ENCODE peak calls at places on chromosomes 12 and 14, in six cellular contexts. C is AG04450; E is HFF-Myc; D is CD8-positive, alpha-beta memory T cell; H is Caco-2; N is astrocyte of the spinal cord. W is an unnamed sample.
A peak's percentile ranks its signal among the peaks of the same experiment; 100 is the strongest.

GRCh38 chr12:67394600-67394999 is 125.4 kb downstream of the CAND1 start:
- DNase-seq in C (peak; percentile 18), E (no peak), D (no peak), H (no peak), N (peak; percentile 83), W (peak; percentile 64)

GRCh38 chr14:63966407-63966806 is 113.6 kb downstream of the SYNE2 start:
- DNase-seq in C (no peak), E (no peak), D (no peak), H (no peak), N (no peak), W (no peak)

GRCh38 chr12:75481774-75482173 is 1.2 kb downstream of the GLIPR1 start:
- DNase-seq in C (no peak), E (peak; percentile 36), D (no peak), H (no peak), N (peak; percentile 74), W (peak; percentile 54)

GRCh38 chr12:806116-806805 is 53.9 kb downstream of the WNK1 start:
- DNase-seq in C (no peak), E (no peak), D (no peak), H (no peak), N (no peak), W (no peak)

GRCh38 chr12:51475543-51475942 is 50.9 kb downstream of the SLC4A8 start:
- DNase-seq in C (no peak), E (no peak), D (no peak), H (no peak), N (no peak), W (no peak)

GRCh38 chr12:132159555-132160003 is 15.3 kb downstream of the NOC4L start:
- DNase-seq in C (no peak), E (no peak), D (peak; percentile 38), H (no peak), N (no peak), W (no peak)

GRCh38 chr12:19778822-19779221 is 339.5 kb downstream of the AEBP2 start:
- DNase-seq in C (no peak), E (no peak), D (no peak), H (no peak), N (no peak), W (no peak)

GRCh38 chr12:79367016-79367575 is 323.7 kb downstream of the PAWR start:
- DNase-seq in C (no peak), E (no peak), D (no peak), H (no peak), N (no peak), W (no peak)

GRCh38 chr14:89337912-89338311 is 79.1 kb downstream of the FOXN3 start:
- DNase-seq in C (no peak), E (no peak), D (no peak), H (peak; percentile 13), N (no peak), W (no peak)

GRCh38 chr14:32329146-32329545 is at the start of gene AKAP6:
- DNase-seq in C (no peak), E (no peak), D (no peak), H (no peak), N (no peak), W (no peak)

GRCh38 chr12:77888611-77889010 is 57.9 kb downstream of the NAV3 start:
- DNase-seq in C (peak; percentile 29), E (peak; percentile 20), D (no peak), H (no peak), N (peak; percentile 87), W (peak; percentile 74)

GRCh38 chr12:107632246-107632645 is 53.4 kb upstream of the PWP1 start:
- DNase-seq in C (no peak), E (no peak), D (no peak), H (peak; percentile 47), N (no peak), W (no peak)

GRCh38 chr12:57766464-57767311 is at the start of gene CYP27B1:
- DNase-seq in C (no peak), E (no peak), D (no peak), H (peak; percentile 42), N (no peak), W (no peak)

GRCh38 chr12:30725739-30726138 is 29.0 kb downstream of the CAPRIN2 start:
- DNase-seq in C (peak; percentile 21), E (peak; percentile 35), D (no peak), H (no peak), N (peak; percentile 84), W (peak; percentile 26)

GRCh38 chr12:108955225-108955835 is 65.5 kb downstream of the SVOP start:
- DNase-seq in C (no peak), E (no peak), D (no peak), H (no peak), N (peak; percentile 10), W (peak; percentile 8)

GRCh38 chr14:68379510-68380303 is 413.2 kb downstream of the ZFP36L1 start:
- DNase-seq in C (no peak), E (no peak), D (no peak), H (no peak), N (no peak), W (no peak)

GRCh38 chr12:75984577-75985182 is 46.9 kb downstream of the PHLDA1 start:
- DNase-seq in C (no peak), E (no peak), D (no peak), H (no peak), N (no peak), W (no peak)

GRCh38 chr12:128843538-128843937 is 9.7 kb upstream of the GLT1D1 start:
- DNase-seq in C (no peak), E (no peak), D (no peak), H (no peak), N (no peak), W (no peak)

GRCh38 chr12:63787306-63787705 is 7.6 kb downstream of the RXYLT1 start:
- DNase-seq in C (no peak), E (peak; percentile 10), D (no peak), H (no peak), N (no peak), W (no peak)

GRCh38 chr14:37201724-37202123 is 4.0 kb downstream of the MIPOL1 start:
- DNase-seq in C (no peak), E (no peak), D (no peak), H (no peak), N (no peak), W (no peak)

GRCh38 chr14:37198907-37199306 is 1.2 kb downstream of the MIPOL1 start:
- DNase-seq in C (no peak), E (no peak), D (no peak), H (no peak), N (no peak), W (no peak)

GRCh38 chr14:37203423-37203822 is 5.7 kb downstream of the MIPOL1 start:
- DNase-seq in C (no peak), E (no peak), D (no peak), H (no peak), N (no peak), W (no peak)

GRCh38 chr14:37202812-37203211 is 5.1 kb downstream of the MIPOL1 start:
- DNase-seq in C (no peak), E (no peak), D (no peak), H (no peak), N (no peak), W (no peak)

GRCh38 chr14:37202265-37202664 is 4.5 kb downstream of the MIPOL1 start:
- DNase-seq in C (no peak), E (no peak), D (no peak), H (no peak), N (peak; percentile 35), W (no peak)
- H3K4me3 ChIP-seq in C (no peak overlapping the region), E (no peak overlapping the region), D (no peak overlapping the region), H (no peak overlapping the region), N (no peak overlapping the region), W (no peak overlapping the region)

DNA sequence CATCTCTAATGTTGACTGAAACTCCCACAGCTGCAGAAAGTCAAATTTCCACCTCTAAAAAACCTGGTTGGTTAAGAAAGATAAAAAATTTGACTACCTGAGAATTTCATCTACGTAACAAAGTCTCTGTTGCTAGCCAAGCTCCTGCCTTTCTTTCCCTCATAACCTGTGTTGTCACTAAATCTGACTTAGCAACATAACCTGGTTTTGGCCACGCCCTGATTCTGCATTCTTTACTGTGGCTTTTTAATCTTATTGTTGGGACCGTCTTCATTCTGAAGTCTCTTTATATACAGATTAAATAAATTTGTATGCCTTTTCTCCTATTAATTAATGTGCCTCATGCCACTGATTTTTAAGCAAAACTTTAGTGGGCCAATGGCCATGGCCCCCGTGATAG is 16.1 kb upstream of the CD69 start:
- DNase-seq in C (no peak), E (no peak), D (no peak), H (no peak), N (no peak), W (no peak)
- H3K4me3 ChIP-seq in C (no peak overlapping the region), E (no peak overlapping the region), D (no peak overlapping the region), H (no peak overlapping the region), N (no peak overlapping the region), W (no peak overlapping the region)

GRCh38 chr12:39617887-39618286 is 1.7 kb downstream of the ABCD2 start:
- DNase-seq in C (no peak), E (no peak), D (no peak), H (no peak), N (no peak), W (no peak)

GRCh38 chr12:39619660-39620433 is at the start of gene ABCD2:
- DNase-seq in C (peak; percentile 16), E (peak; percentile 29), D (peak; percentile 88), H (peak; percentile 67), N (peak; percentile 91), W (peak; percentile 53)

GRCh38 chr12:39619316-39619659 is 315 bp downstream of the ABCD2 start:
- DNase-seq in C (no peak), E (no peak), D (no peak), H (no peak), N (no peak), W (peak; percentile 4)

GRCh38 chr12:39616666-39617065 is 2.9 kb downstream of the ABCD2 start:
- DNase-seq in C (no peak), E (no peak), D (no peak), H (no peak), N (no peak), W (no peak)

DNA sequence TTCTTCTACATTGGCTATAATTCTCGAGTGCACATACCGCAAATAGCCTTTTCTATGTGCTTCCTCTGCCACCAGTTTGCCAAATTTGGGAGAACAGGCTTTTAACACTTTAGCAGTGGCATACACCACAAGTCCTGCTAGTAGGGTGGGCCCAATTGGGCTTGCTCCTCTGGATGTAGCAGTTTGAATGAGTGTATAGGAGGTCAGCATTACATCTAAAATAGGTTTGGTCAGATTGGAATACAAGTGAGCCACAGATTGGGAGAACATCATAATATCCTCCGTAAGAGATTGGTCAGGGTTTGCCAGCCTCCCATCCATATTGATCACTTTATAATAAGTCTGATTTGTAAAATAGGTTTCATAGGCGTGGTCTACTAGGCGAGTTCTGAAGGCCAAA is 902 bp downstream of the ABCD2 start:
- DNase-seq in C (no peak), E (no peak), D (no peak), H (no peak), N (no peak), W (no peak)
- H3K4me3 ChIP-seq in C (no peak overlapping the region), E (no peak overlapping the region), D (peak overlapping the region; percentile 71), H (no peak overlapping the region), N (no peak overlapping the region), W (no peak overlapping the region)

DNA sequence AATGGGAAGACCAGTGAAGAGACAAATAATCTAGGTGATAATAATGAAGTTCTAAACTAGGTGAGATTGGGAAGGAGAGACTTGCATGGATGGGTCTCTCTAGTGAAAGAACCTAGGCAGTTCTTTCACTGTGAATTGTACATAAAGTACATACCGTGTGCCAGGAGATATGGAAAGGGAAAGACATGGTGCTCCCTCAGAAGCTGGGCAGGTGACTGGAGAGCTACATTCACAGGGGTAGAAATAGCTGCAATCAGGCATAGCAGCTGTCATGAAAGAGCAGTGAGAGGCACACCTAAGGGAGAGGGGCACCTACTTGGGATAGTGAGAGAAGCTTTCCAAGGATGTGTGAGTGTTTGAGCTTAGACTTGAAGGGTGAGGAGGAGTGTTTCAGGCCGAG is 9.3 kb downstream of the STK38L start:
- DNase-seq in C (no peak), E (no peak), D (no peak), H (no peak), N (no peak), W (no peak)
- H3K4me3 ChIP-seq in C (no peak overlapping the region), E (no peak overlapping the region), D (no peak overlapping the region), H (no peak overlapping the region), N (no peak overlapping the region), W (no peak overlapping the region)

GRCh38 chr12:52674416-52674775 is 5.8 kb downstream of the KRT1 start:
- DNase-seq in C (no peak), E (no peak), D (no peak), H (no peak), N (no peak), W (no peak)
- H3K4me3 ChIP-seq in C (no peak overlapping the region), E (no peak overlapping the region), D (no peak overlapping the region), H (no peak overlapping the region), N (no peak overlapping the region), W (no peak overlapping the region)

W was measured in skeletal muscle cell.